ENCODE peak calls at places on chromosomes 13 and 19, in four cellular contexts. D, C, O and M are unnamed samples.

GRCh38 chr19:35903550-35904179 is 1.3 kb downstream of the HCST start:
- DNase-seq in D (peak), O (peak), C (peak), M (peak)

GRCh38 chr19:51531349-51532315 is at the start of gene SIGLEC6:
- DNase-seq in O (peak), C (peak), D (peak), M (peak)

GRCh38 chr19:16112778-16113177 is 1.1 kb downstream of the RAB8A start:
- DNase-seq in D (no peak), C (peak), O (peak), M (no peak)

GRCh38 chr19:51354103-51354741 is 12.0 kb downstream of the ETFB start:
- DNase-seq in O (no peak), C (no peak), D (no peak), M (no peak)

GRCh38 chr13:110187501-110188161 is 119.3 kb downstream of the COL4A1 start:
- DNase-seq in O (no peak), C (no peak), D (no peak), M (no peak)

GRCh38 chr19:51368366-51369282 is at the start of gene CLDND2:
- DNase-seq in D (no peak), C (peak), O (peak), M (no peak)

GRCh38 chr13:31485651-31486051 is 253.7 kb upstream of the RXFP2 start:
- DNase-seq in C (peak), O (no peak), D (no peak), M (no peak)

GRCh38 chr13:44274838-44275237 is 98.8 kb upstream of the SERP2 start:
- DNase-seq in C (no peak), O (no peak), D (no peak), M (no peak)

GRCh38 chr13:20567881-20568528 is 1.0 kb downstream of the IFT88 start:
- DNase-seq in D (no peak), O (no peak), C (no peak), M (no peak)

GRCh38 chr19:10219678-10220077 is 11.5 kb downstream of the S1PR2 start:
- DNase-seq in C (peak), O (peak), D (peak), M (no peak)

GRCh38 chr13:23500858-23501257 is 67.4 kb upstream of the SACS start:
- DNase-seq in O (no peak), D (no peak), C (no peak), M (no peak)

GRCh38 chr19:55482967-55483671 is 1.9 kb upstream of the NAT14 start:
- DNase-seq in O (no peak), D (no peak), C (no peak), M (no peak)

GRCh38 chr19:18304194-18304495 is 18.7 kb downstream of the LSM4 start:
- DNase-seq in C (peak), D (no peak), O (no peak), M (no peak)

GRCh38 chr13:76637651-76638111 is 248.5 kb downstream of the KCTD12 start:
- DNase-seq in D (no peak), O (no peak), C (no peak), M (no peak)
- TF ChIP-seq SPI1 in D (no peak), O (no peak), C (no peak), M (no peak)

GRCh38 chr13:73076013-73076412 is 17.2 kb downstream of the KLF5 start:
- DNase-seq in D (no peak), O (no peak), C (no peak), M (no peak)
- TF ChIP-seq POLR2AphosphoS5 in D (no peak), O (no peak), C (no peak), M (no peak)

DNA sequence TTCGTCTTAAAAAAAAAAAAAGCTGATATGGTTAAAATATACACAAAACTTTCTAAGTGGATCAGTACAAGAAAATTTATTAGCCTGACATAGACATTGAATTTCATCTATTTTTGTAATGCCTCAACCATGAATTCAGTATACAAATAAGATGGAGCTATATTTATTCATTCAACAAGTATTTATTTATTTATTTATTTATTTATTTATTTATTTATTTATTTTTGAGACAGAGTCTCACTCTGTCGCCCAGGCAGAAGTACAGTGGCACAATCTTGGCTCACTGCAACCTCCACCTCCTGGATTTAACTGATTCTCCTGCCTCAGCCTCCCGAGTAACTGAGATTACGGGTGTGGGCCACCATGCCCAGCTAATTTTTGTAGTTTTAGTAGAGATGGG is 78.5 kb upstream of the GSX1 start:
- DNase-seq in O (no peak), D (no peak), C (no peak), M (no peak)
- TF ChIP-seq SPI1 in O (no peak), D (no peak), C (no peak), M (no peak)

DNA sequence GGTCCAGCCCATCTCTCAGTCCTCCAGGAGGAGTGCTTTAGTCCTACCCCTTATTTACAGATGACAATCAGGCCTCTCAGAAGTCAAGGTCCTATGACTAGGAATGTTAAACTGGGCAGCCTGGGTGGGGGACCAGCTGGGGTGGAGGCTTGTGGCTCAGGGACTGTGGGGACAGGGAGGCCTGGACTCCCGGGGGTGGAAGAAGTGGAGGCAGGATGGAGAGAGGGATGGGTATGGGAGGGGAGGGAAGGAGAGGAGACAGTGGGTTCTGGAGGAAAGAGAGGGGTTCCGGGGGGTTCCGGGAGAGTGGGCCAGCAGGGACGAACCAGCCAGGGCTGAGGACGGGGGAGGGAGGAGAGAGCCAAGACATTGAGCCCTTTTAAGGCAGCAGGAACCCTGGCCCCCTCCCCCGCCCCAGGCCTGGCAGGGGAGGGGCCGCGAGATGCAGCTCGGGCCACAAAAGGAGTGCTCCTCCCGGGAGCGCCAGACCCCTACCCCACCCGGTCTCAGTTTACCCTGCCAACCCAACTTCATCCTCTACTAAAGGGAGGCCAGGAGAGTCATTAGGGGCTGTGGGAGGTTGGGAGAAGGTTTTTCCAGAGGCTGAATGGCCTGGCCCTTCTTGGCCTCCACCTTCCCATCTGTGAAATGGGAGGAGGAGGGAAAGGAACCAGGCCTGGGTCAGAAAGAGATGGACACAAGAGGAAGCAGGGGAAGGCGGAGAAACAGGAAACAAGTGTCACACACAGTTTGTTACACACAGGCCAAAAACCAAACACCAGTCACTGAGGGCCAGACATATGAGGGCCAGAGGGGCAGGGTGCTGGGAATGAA is 1.6 kb downstream of the DMPK start:
- DNase-seq in D (no peak), C (no peak), O (peak), M (no peak)
- TF ChIP-seq POLR2AphosphoS5 in D (no peak), C (no peak), O (no peak), M (no peak)

DNA sequence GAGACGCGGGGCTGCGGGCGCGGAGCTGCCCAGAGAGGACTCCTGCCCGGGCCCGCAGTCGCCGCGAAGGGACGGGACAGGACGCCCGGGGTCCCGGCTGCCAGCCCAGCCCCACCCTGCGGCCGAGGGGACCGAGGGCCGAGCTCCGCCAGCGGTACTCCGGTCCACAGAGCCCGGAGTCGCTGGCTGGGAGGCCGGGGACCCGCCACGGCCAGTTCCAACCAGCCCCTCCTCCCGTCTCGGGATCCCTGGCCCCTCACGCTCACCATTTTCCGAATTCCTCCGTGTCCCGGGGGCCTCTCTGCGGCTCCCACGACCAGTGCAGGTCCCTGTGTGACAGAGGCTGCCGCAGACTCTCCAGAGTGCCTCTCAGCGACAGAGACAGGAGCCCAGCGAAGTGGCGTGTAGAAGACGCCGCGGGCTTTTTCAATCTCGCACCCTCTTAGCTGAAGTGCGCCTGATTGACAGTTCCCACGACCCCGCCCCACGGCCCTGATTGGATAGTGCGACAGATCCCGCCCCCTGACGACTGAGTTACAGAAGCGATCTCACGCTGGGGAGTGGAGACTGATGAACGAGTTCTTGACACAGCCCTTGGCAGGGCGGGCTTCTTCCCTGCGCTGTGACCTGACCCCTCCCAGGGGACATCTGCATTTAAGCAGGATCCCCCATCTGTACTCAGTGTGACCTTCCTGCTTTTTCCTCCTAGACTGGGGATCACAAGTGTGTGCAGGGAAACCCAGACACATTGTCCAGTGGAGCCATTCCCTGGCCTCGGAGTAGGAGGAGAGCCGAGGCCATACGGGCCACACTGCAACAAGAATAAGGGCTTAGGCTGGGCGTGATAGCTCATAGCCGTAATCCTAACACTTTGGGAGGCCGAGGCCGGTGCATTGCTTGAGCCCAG is 44.0 kb downstream of the ZNF823 start:
- DNase-seq in O (peak), C (peak), D (peak), M (peak)
- TF ChIP-seq SPI1 in O (no peak), C (no peak), D (no peak), M (no peak)

GRCh38 chr13:50025446-50025845 is 10.2 kb downstream of the KCNRG start:
- DNase-seq in D (no peak), O (no peak), C (no peak), M (no peak)
- TF ChIP-seq POLR2AphosphoS5 in D (no peak), O (no peak), C (no peak), M (no peak)

DNA sequence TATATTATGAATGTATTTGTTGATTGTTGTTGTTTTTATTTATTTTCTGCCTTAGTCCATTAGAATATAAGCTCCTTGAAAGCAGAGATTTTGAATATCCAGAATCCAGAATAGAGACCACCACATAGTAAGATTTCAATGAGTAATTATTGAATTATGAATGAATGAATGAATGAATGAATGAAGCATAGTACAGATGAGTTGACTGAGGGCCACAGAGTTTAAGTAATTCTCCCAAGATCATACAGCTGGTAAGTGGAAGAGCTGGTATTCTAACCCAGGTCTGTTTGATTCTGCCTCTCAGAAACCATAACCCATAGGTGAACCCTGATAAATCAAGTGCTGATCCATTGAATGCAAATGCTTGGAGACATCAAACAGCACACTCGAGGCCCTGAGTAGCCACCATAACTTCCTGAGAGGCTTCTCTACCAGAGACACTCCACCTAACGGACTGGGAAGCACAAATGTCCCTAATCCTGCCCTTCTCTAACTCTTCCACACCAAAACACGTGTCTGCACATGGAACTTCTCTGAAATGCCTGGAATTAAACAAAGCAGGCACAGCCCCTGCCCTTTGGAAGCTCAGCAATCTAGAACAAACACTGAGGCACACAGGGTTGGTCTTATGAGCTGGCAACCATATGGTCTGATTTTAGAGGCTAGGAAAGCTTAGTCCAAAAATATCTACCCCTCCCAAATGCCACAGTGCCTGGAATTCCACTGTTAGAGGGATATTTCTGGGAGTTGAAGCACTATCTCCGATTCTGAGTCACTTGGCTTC is 190.1 kb downstream of the FOXO1 start:
- DNase-seq in O (no peak), D (no peak), C (no peak), M (no peak)
- TF ChIP-seq SPI1 in O (no peak), D (no peak), C (no peak), M (no peak)

GRCh38 chr19:1227655-1228054 is 10.2 kb downstream of the CBARP start:
- DNase-seq in C (no peak), O (no peak), D (no peak), M (no peak)

GRCh38 chr19:1226227-1226518 is 11.6 kb downstream of the CBARP start:
- DNase-seq in D (no peak), O (no peak), C (no peak), M (no peak)

GRCh38 chr19:1228161-1228560 is 9.6 kb downstream of the CBARP start:
- DNase-seq in D (no peak), O (no peak), C (no peak), M (no peak)

GRCh38 chr19:1226522-1227312 is 11.1 kb downstream of the CBARP start:
- DNase-seq in D (no peak), C (no peak), O (no peak), M (no peak)

DNA sequence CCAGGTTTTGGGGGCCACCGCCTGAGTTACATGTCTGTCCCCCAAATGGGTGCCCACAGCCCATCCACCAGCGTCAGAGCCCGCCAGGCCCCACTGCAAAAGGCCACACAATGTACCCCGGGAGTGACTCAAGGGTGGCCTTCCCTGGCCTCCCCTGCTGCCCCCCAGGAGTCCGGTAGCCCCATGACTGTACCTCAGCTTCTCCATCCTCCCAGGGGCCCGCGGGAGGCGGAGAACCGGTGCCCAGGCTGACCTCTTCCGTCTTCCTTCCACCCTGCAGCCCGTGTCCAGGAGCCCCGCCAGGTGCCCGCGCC is 10.5 kb downstream of the CBARP start:
- DNase-seq in O (no peak), D (no peak), C (no peak), M (no peak)
- TF ChIP-seq POLR2AphosphoS5 in O (no peak), D (no peak), C (no peak), M (no peak)